ENCODE peak calls at places on chromosome 20, in seven cellular contexts. H, E, U, P, V, X and M are unnamed samples.

GRCh38 chr20:63519765-63520593 is 586 bp upstream of the PPDPF start:
- DNase-seq in H (peak), E (peak), U (peak), P (peak), V (peak), X (peak), M (no peak)

GRCh38 chr20:1526310-1526709 is 31.2 kb downstream of the SIRPD start:
- DNase-seq in H (no peak), E (no peak), U (no peak), P (no peak), V (no peak), X (no peak), M (no peak)

GRCh38 chr20:25389381-25389857 is 1.2 kb downstream of the ABHD12 start:
- DNase-seq in H (no peak), E (no peak), U (no peak), P (no peak), V (peak), X (no peak), M (peak)

GRCh38 chr20:1353956-1354355 is 25.0 kb upstream of the SDCBP2 start:
- DNase-seq in H (no peak), E (no peak), U (no peak), P (no peak), V (no peak), X (no peak), M (no peak)

GRCh38 chr20:43975096-43975768 is 60.6 kb downstream of the TOX2 start:
- DNase-seq in H (no peak), E (no peak), U (no peak), P (no peak), V (peak), X (no peak), M (no peak)

GRCh38 chr20:14142171-14142570 is 146.9 kb downstream of the MACROD2 start:
- DNase-seq in H (no peak), E (peak), U (no peak), P (peak), V (peak), X (no peak), M (peak)

GRCh38 chr20:24636626-24637025 is 167.2 kb downstream of the SYNDIG1 start:
- DNase-seq in H (no peak), E (no peak), U (no peak), P (no peak), V (no peak), X (no peak), M (no peak)

GRCh38 chr20:23118766-23119165 is 32.6 kb upstream of the CD93 start:
- DNase-seq in H (no peak), E (no peak), U (no peak), P (no peak), V (no peak), X (no peak), M (no peak)

GRCh38 chr20:17878912-17879602 is 89.5 kb downstream of the SNX5 start:
- DNase-seq in H (no peak), E (no peak), U (no peak), P (no peak), V (no peak), X (no peak), M (no peak)

GRCh38 chr20:5073154-5074049 is 46.4 kb downstream of the PCNA start:
- DNase-seq in H (no peak), E (no peak), U (no peak), P (peak), V (peak), X (peak), M (peak)

GRCh38 chr20:63639093-63639860 is 12.4 kb upstream of the GMEB2 start:
- DNase-seq in H (peak), E (no peak), U (no peak), P (no peak), V (no peak), X (no peak), M (no peak)

GRCh38 chr20:607476-607875 is 2.6 kb downstream of the TCF15 start:
- DNase-seq in H (no peak), E (no peak), U (no peak), P (no peak), V (no peak), X (no peak), M (no peak)

GRCh38 chr20:57930328-57930727 is 220.5 kb upstream of the PMEPA1 start:
- DNase-seq in H (no peak), E (no peak), U (no peak), P (no peak), V (no peak), X (no peak), M (no peak)

GRCh38 chr20:19944772-19945459 is 72.2 kb upstream of the NAA20 start:
- DNase-seq in H (no peak), E (no peak), U (no peak), P (no peak), V (peak), X (no peak), M (no peak)

GRCh38 chr20:36098364-36098763 is 56.2 kb upstream of the EPB41L1 start:
- DNase-seq in H (no peak), E (no peak), U (no peak), P (no peak), V (peak), X (peak), M (peak)

GRCh38 chr20:34562643-34563042 is 4.1 kb downstream of the MAP1LC3A start:
- DNase-seq in H (no peak), E (no peak), U (no peak), P (peak), V (no peak), X (no peak), M (peak)

GRCh38 chr20:10332656-10333421 is 101.2 kb downstream of the MKKS start:
- DNase-seq in H (no peak), E (no peak), U (no peak), P (no peak), V (no peak), X (no peak), M (no peak)

GRCh38 chr20:5033566-5033965 is 32.3 kb upstream of the SLC23A2 start:
- DNase-seq in H (no peak), E (no peak), U (no peak), P (no peak), V (peak), X (no peak), M (no peak)

GRCh38 chr20:61852268-61853072 is 213.2 kb downstream of the TAF4 start:
- DNase-seq in H (no peak), E (no peak), U (no peak), P (no peak), V (no peak), X (no peak), M (no peak)

GRCh38 chr20:5127859-5128409 is 1.1 kb downstream of the CDS2 start:
- DNase-seq in H (no peak), E (no peak), U (no peak), P (no peak), V (no peak), X (no peak), M (no peak)

GRCh38 chr20:15100506-15101160 is 763.2 kb upstream of the FLRT3 start:
- DNase-seq in H (no peak), E (no peak), U (no peak), P (no peak), V (peak), X (no peak), M (peak)

GRCh38 chr20:47453167-47453782 is 48.4 kb upstream of the NCOA3 start:
- DNase-seq in H (no peak), E (no peak), U (no peak), P (no peak), V (peak), X (peak), M (no peak)

GRCh38 chr20:17281478-17281877 is 54.6 kb downstream of the PCSK2 start:
- DNase-seq in H (no peak), E (peak), U (no peak), P (peak), V (peak), X (no peak), M (no peak)

GRCh38 chr20:7708782-7709181 is 231.5 kb downstream of the HAO1 start:
- DNase-seq in H (no peak), E (no peak), U (no peak), P (no peak), V (no peak), X (no peak), M (no peak)

GRCh38 chr20:4512891-4513550 is 208.7 kb upstream of the PRND start:
- DNase-seq in H (no peak), E (no peak), U (no peak), P (no peak), V (peak), X (no peak), M (no peak)

GRCh38 chr20:6504826-6505225 is 262.7 kb upstream of the BMP2 start:
- DNase-seq in H (no peak), E (no peak), U (no peak), P (no peak), V (no peak), X (no peak), M (no peak)

GRCh38 chr20:17543531-17543961 is 12.4 kb upstream of the BFSP1 start:
- DNase-seq in H (no peak), E (no peak), U (no peak), P (no peak), V (peak), X (no peak), M (no peak)

GRCh38 chr20:50625986-50626677 is 65.2 kb downstream of the RIPOR3 start:
- DNase-seq in H (no peak), E (no peak), U (no peak), P (peak), V (peak), X (peak), M (no peak)

GRCh38 chr20:38127920-38128528 is 37.0 kb downstream of the TGM2 start:
- DNase-seq in H (no peak), E (no peak), U (no peak), P (no peak), V (no peak), X (peak), M (no peak)

GRCh38 chr20:44805991-44806729 is 4.2 kb downstream of the RIMS4 start:
- DNase-seq in H (no peak), E (peak), U (no peak), P (peak), V (peak), X (peak), M (peak)

GRCh38 chr20:58556961-58557360 is 41.8 kb upstream of the APCDD1L start:
- DNase-seq in H (no peak), E (no peak), U (no peak), P (no peak), V (no peak), X (no peak), M (no peak)

GRCh38 chr20:40956926-40957760 is 71.5 kb upstream of the TOP1 start:
- DNase-seq in H (no peak), E (no peak), U (no peak), P (no peak), V (no peak), X (no peak), M (no peak)

GRCh38 chr20:63009988-63010769 is 3.4 kb upstream of the BHLHE23 start:
- DNase-seq in H (peak), E (no peak), U (peak), P (no peak), V (no peak), X (no peak), M (no peak)

GRCh38 chr20:34209111-34209510 is 32.1 kb upstream of the ASIP start:
- DNase-seq in H (no peak), E (no peak), U (no peak), P (no peak), V (no peak), X (no peak), M (no peak)

GRCh38 chr20:40945189-40945588 is 83.4 kb upstream of the TOP1 start:
- DNase-seq in H (no peak), E (no peak), U (no peak), P (no peak), V (no peak), X (no peak), M (no peak)

GRCh38 chr20:63434599-63435378 is 37.7 kb downstream of the KCNQ2 start:
- DNase-seq in H (peak), E (peak), U (peak), P (peak), V (peak), X (no peak), M (peak)

GRCh38 chr20:17808782-17809181 is 109.0 kb downstream of the BANF2 start:
- DNase-seq in H (no peak), E (no peak), U (no peak), P (no peak), V (no peak), X (no peak), M (no peak)

GRCh38 chr20:21693322-21693721 is 12.1 kb upstream of the PAX1 start:
- DNase-seq in H (no peak), E (no peak), U (no peak), P (peak), V (no peak), X (no peak), M (no peak)